ENCODE peak calls at places on chromosomes 4 and X, in seven cellular contexts. V, A, B, O, L, Y and S are unnamed samples.

GRCh38 chr4:60822986-60823385 is 377.1 kb upstream of the ADGRL3 start:
- DNase-seq in V (no peak), A (no peak), B (no peak), O (no peak), L (no peak), Y (no peak), S (no peak)

GRCh38 chr4:76677571-76678326 is 220.2 kb downstream of the SOWAHB start:
- DNase-seq in V (no peak), A (no peak), B (no peak), O (no peak), L (no peak), Y (no peak), S (no peak)

GRCh38 chr4:175509320-175509719 is 302.7 kb downstream of the GPM6A start:
- DNase-seq in V (no peak), A (no peak), B (no peak), O (no peak), L (no peak), Y (no peak), S (no peak)

GRCh38 chrX:10098235-10098819 is 58.4 kb upstream of the CLCN4 start:
- DNase-seq in V (no peak), A (no peak), B (no peak), O (no peak), L (no peak), Y (no peak), S (no peak)

GRCh38 chr4:54384563-54384962 is 155.5 kb downstream of the PDGFRA start:
- DNase-seq in V (no peak), A (no peak), B (no peak), O (no peak), L (no peak), Y (no peak), S (peak)

GRCh38 chrX:2351999-2352995 is 148.5 kb downstream of the DHRSX start:
- DNase-seq in V (no peak), A (no peak), B (no peak), O (peak), L (no peak), Y (no peak), S (no peak)

GRCh38 chr4:139887962-139888735 is 222.5 kb downstream of the MGST2 start:
- DNase-seq in V (no peak), A (peak), B (no peak), O (no peak), L (peak), Y (no peak), S (no peak)

GRCh38 chr4:158025131-158025530 is 147.7 kb downstream of the GASK1B start:
- DNase-seq in V (no peak), A (no peak), B (no peak), O (no peak), L (no peak), Y (no peak), S (no peak)

GRCh38 chr4:15691346-15692140 is 9.9 kb downstream of the FAM200B start:
- DNase-seq in V (no peak), A (no peak), B (no peak), O (no peak), L (no peak), Y (no peak), S (no peak)